ENCODE peak calls at places on chromosome 5, in ten cellular contexts. E is lower lobe of right lung, K is hepatocyte, I is right lobe of liver, Y is choroid plexus epithelial cell, X is heart right ventricle, S is progenitor cell of endocrine pancreas, N is OCI-LY7, V is IMR-90, C is tibial nerve. Q is an unnamed sample.
A peak's percentile ranks its signal among the peaks of the same experiment; 100 is the strongest.

GRCh38 chr5:25950681-25951080 is 1087.7 kb downstream of the CDH9 start:
- DNase-seq in E (no peak), K (no peak), I (no peak), Y (no peak), X (no peak), S (no peak), N (no peak), V (no peak), C (no peak), Q (no peak)

GRCh38 chr5:169100735-169101075 is 200.2 kb downstream of the SLIT3 start:
- DNase-seq in E (no peak), K (no peak), I (no peak), Y (no peak), X (no peak), S (no peak), N (no peak), V (no peak), C (no peak), Q (no peak)

GRCh38 chr5:68248896-68249295 is 33.3 kb downstream of the PIK3R1 start:
- DNase-seq in E (no peak), K (no peak), I (no peak), Y (no peak), X (no peak), S (no peak), N (no peak), V (no peak), C (no peak), Q (no peak)

GRCh38 chr5:41968153-41968723 is 43.2 kb downstream of the FBXO4 start:
- DNase-seq in E (no peak), K (no peak), I (no peak), Y (no peak), X (no peak), S (no peak), N (no peak), V (no peak), C (no peak), Q (no peak)

GRCh38 chr5:67971223-67971830 is 244.2 kb upstream of the PIK3R1 start:
- DNase-seq in E (no peak), K (peak; percentile 42), I (peak; percentile 68), Y (peak; percentile 90), X (no peak), S (no peak), N (no peak), V (peak; percentile 25), C (peak; percentile 46), Q (no peak)

GRCh38 chr5:170571885-170572284 is 68.1 kb downstream of the KCNIP1 start:
- DNase-seq in E (no peak), K (no peak), I (no peak), Y (no peak), X (no peak), S (no peak), N (no peak), V (no peak), C (no peak), Q (no peak)

GRCh38 chr5:1065143-1065750 is 46.6 kb downstream of the SLC12A7 start:
- DNase-seq in E (no peak), K (no peak), I (no peak), Y (no peak), X (peak; percentile 9), S (no peak), N (no peak), V (no peak), C (no peak), Q (no peak)

GRCh38 chr5:137611011-137611580 is 112.0 kb upstream of the SPOCK1 start:
- DNase-seq in E (no peak), K (no peak), I (no peak), Y (no peak), X (no peak), S (no peak), N (no peak), V (no peak), C (no peak), Q (no peak)

GRCh38 chr5:126482591-126482990 is 59.4 kb downstream of the GRAMD2B start:
- DNase-seq in E (no peak), K (no peak), I (no peak), Y (no peak), X (no peak), S (no peak), N (no peak), V (no peak), C (no peak), Q (no peak)

GRCh38 chr5:158525663-158526062 is 574.1 kb downstream of the EBF1 start:
- DNase-seq in E (no peak), K (no peak), I (no peak), Y (no peak), X (no peak), S (no peak), N (no peak), V (no peak), C (peak; percentile 21), Q (no peak)

GRCh38 chr5:1536298-1537165 is 12.8 kb upstream of the LPCAT1 start:
- DNase-seq in E (peak; percentile 45), K (no peak), I (peak; percentile 62), Y (peak; percentile 55), X (no peak), S (no peak), N (peak; percentile 58), V (peak; percentile 20), C (peak; percentile 22), Q (peak; percentile 79)

GRCh38 chr5:359301-359897 is 37.9 kb downstream of the AHRR start:
- DNase-seq in E (no peak), K (peak; percentile 2), I (no peak), Y (no peak), X (no peak), S (peak; percentile 6), N (no peak), V (no peak), C (no peak), Q (no peak)

GRCh38 chr5:124980174-124980941 is 233.9 kb upstream of the ZNF608 start:
- DNase-seq in E (no peak), K (no peak), I (no peak), Y (no peak), X (no peak), S (no peak), N (peak; percentile 91), V (no peak), C (no peak), Q (peak; percentile 47)

GRCh38 chr5:98963019-98963418 is 34.2 kb upstream of the CHD1 start:
- DNase-seq in E (no peak), K (no peak), I (no peak), Y (no peak), X (no peak), S (no peak), N (no peak), V (no peak), C (no peak), Q (no peak)

GRCh38 chr5:72543365-72543764 is 36.2 kb upstream of the ZNF366 start:
- DNase-seq in E (no peak), K (no peak), I (no peak), Y (peak; percentile 98), X (no peak), S (no peak), N (no peak), V (peak; percentile 69), C (no peak), Q (no peak)

GRCh38 chr5:112533315-112533867 is 114.3 kb upstream of the EPB41L4A start:
- DNase-seq in E (no peak), K (peak; percentile 55), I (no peak), Y (no peak), X (no peak), S (no peak), N (peak; percentile 4), V (no peak), C (no peak), Q (peak; percentile 9)

GRCh38 chr5:23994581-23995370 is 487.4 kb downstream of the PRDM9 start:
- DNase-seq in E (no peak), K (no peak), I (no peak), Y (no peak), X (no peak), S (no peak), N (no peak), V (no peak), C (no peak), Q (no peak)
- TF ChIP-seq CTCF in E (peak; percentile 16), K (peak; percentile 49), I (peak; percentile 62), Y (no peak), X (no peak), S (peak; percentile 68), N (no peak), V (no peak), C (no peak), Q (no peak)

DNA sequence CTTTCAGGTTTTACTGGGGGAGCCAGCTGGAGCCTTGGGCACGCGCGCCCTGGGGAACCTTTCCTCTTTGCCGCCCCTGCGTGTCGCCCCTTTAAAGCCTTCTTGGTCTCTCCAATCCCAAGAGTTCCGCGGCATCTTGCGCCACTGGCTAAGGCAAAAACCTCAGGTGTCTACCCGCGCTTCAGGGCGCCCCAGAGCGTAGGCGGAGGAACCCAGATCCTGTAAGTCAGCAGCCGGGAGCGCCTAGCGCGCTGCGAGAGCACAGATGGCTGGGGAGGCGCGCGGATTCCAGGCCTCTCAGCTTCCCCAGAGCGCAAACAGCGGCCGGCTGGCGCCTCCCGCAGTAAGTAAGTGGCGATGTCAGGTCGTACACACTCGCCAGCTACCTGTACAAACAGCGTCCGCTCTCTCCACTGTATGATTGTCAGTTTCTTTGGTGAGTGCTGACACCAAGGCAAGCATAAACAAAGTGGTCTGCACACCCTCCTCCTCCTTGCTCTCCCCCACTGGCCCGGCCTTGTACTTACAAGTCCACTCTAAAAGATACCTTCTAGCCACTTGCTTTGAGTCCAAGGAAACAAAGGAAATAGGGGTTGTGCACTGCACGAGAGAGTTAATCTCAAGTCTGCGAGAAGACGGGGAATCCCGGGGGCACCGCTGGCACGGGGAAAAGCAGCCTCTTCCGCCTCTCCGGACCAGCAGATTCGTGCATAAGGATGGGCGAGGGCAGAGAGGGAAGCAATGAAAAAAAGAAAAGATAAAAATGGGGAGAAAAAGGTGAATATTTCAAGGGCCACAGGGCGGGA is 2.9 kb downstream of the HTR1A start:
- DNase-seq in E (peak; percentile 41), K (peak; percentile 76), I (no peak), Y (no peak), X (no peak), S (peak; percentile 70), N (no peak), V (no peak), C (no peak), Q (no peak)
- TF ChIP-seq CTCF in E (no peak), K (peak; percentile 43), I (no peak), Y (no peak), X (no peak), S (peak; percentile 84), N (no peak), V (no peak), C (no peak), Q (no peak)

DNA sequence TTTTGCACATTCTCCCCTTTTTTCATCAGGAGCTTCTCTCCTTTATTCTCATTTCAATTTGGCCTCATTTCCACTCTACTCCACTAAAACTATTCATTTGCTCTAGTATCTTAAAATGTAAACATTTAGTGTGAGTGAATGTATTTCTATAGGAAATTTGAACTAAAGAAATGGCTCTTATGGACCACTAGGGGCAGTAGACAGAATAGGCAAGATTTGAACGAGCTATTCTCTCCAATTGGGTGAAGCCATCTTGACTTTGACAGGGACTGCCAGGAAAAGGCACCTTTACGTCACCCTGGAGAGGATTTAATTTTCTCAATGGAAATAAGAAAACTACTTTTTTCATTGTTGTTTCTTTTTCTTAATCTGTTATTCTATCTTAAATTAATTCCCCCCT is 666.3 kb downstream of the DNAH5 start:
- DNase-seq in E (no peak), K (no peak), I (no peak), Y (no peak), X (no peak), S (no peak), N (peak; percentile 12), V (no peak), C (no peak), Q (no peak)
- TF ChIP-seq CTCF in E (no peak), K (peak; percentile 19), I (no peak), Y (peak; percentile 30), X (peak; percentile 22), S (peak; percentile 43), N (peak; percentile 76), V (no peak), C (no peak), Q (no peak)

GRCh38 chr5:116472274-116472673 is 102.3 kb downstream of the SEMA6A start:
- DNase-seq in E (no peak), K (no peak), I (no peak), Y (no peak), X (no peak), S (no peak), N (no peak), V (no peak), C (no peak), Q (no peak)
- TF ChIP-seq CTCF in E (no peak), K (no peak), I (no peak), Y (no peak), X (no peak), S (peak; percentile 22), N (peak; percentile 28), V (no peak), C (no peak), Q (no peak)

Q was measured in GM13976.